ENCODE peak calls at places on chromosomes 16 and 17, in ten cellular contexts. O is Peyer's patch; C is MM.1S; Z is Karpas-422; Y is CD8-positive, alpha-beta T cell; L is Caco-2; A is A549; Q is cardiac muscle cell; J is right atrium auricular region; M is DND-41. G is an unnamed sample.

GRCh38 chr17:48002208-48002919 is 31.5 kb downstream of the CDK5RAP3 start:
- DNase-seq in O (no peak), Y (no peak), C (no peak), Q (no peak), L (no peak), J (no peak), Z (peak; percentile 89), M (no peak), A (peak; percentile 36), G (no peak)

GRCh38 chr17:64993867-64994266 is 62.7 kb downstream of the GNA13 start:
- DNase-seq in Q (no peak), L (no peak), O (no peak), A (no peak), Z (no peak), M (no peak), J (no peak), C (no peak), Y (no peak), G (no peak)

GRCh38 chr16:58393138-58393504 is 850 bp downstream of the GINS3 start:
- DNase-seq in O (no peak), Z (peak; percentile 56), A (peak; percentile 21), Y (no peak), M (peak; percentile 19), C (no peak), L (no peak), J (no peak), Q (no peak), G (no peak)

GRCh38 chr17:82351713-82352488 is 7.1 kb upstream of the TEX19 start:
- DNase-seq in A (peak; percentile 88), Q (peak; percentile 94), M (peak; percentile 87), O (peak; percentile 93), L (peak; percentile 83), C (peak; percentile 93), Y (peak; percentile 82), J (peak; percentile 90), Z (peak; percentile 94), G (peak; percentile 77)

GRCh38 chr17:42289863-42290165 is 1.5 kb downstream of the STAT5A start:
- DNase-seq in J (no peak), A (no peak), Z (no peak), Q (no peak), O (peak; percentile 48), L (no peak), Y (peak; percentile 43), M (no peak), C (no peak), G (peak; percentile 37)

GRCh38 chr17:13869301-13869700 is 200.0 kb upstream of the COX10 start:
- DNase-seq in M (no peak), Y (no peak), A (no peak), L (no peak), Z (no peak), C (no peak), O (no peak), Q (no peak), J (no peak), G (no peak)

GRCh38 chr16:77236063-77236511 is 36.9 kb downstream of the SYCE1L start:
- DNase-seq in M (peak; percentile 85), Z (peak; percentile 95), Q (peak; percentile 93), J (peak; percentile 83), L (peak; percentile 86), O (peak; percentile 93), C (peak; percentile 67), Y (peak; percentile 88), A (peak; percentile 60), G (peak; percentile 83)

GRCh38 chr16:86910821-86911220 is 332.5 kb downstream of the FOXL1 start:
- DNase-seq in Z (no peak), Y (no peak), Q (no peak), O (no peak), L (no peak), C (no peak), A (no peak), J (no peak), M (no peak), G (no peak)

GRCh38 chr17:14815079-14815478 is 450.0 kb downstream of the PMP22 start:
- DNase-seq in Y (no peak), Z (no peak), A (no peak), Q (no peak), C (no peak), M (no peak), J (no peak), O (no peak), L (no peak), G (no peak)

GRCh38 chr16:22220076-22220453 is 14.0 kb downstream of the EEF2K start:
- DNase-seq in L (no peak), C (no peak), O (peak; percentile 69), J (no peak), Z (no peak), M (no peak), Y (no peak), A (no peak), Q (peak; percentile 15), G (no peak)

GRCh38 chr16:13923703-13924298 is 3.8 kb downstream of the ERCC4 start:
- DNase-seq in C (peak; percentile 69), Y (no peak), J (no peak), Z (peak; percentile 85), Q (peak; percentile 55), A (peak; percentile 36), M (no peak), L (no peak), O (no peak), G (peak; percentile 40)

GRCh38 chr16:84058211-84058610 is 15.6 kb upstream of the SLC38A8 start:
- DNase-seq in O (peak; percentile 35), Z (no peak), C (no peak), Y (no peak), M (no peak), L (no peak), A (no peak), Q (no peak), J (no peak), G (no peak)

GRCh38 chr16:46783800-46784199 is 35.7 kb upstream of the MYLK3 start:
- DNase-seq in Y (no peak), C (no peak), L (no peak), Q (no peak), O (no peak), A (no peak), Z (no peak), M (no peak), J (no peak), G (no peak)

GRCh38 chr16:46777804-46778203 is 29.7 kb upstream of the MYLK3 start:
- DNase-seq in Z (no peak), J (no peak), Q (no peak), Y (no peak), L (no peak), M (no peak), O (no peak), A (no peak), C (no peak), G (no peak)

GRCh38 chr16:46787909-46788308 is 39.8 kb upstream of the MYLK3 start:
- DNase-seq in L (no peak), O (no peak), Z (peak; percentile 85), J (no peak), M (no peak), A (no peak), Q (no peak), Y (no peak), C (no peak), G (no peak)

GRCh38 chr16:46785076-46785845 is 37.1 kb upstream of the MYLK3 start:
- DNase-seq in Z (no peak), C (no peak), A (no peak), O (no peak), M (no peak), Y (no peak), J (no peak), L (no peak), Q (peak; percentile 31), G (no peak)

GRCh38 chr16:46782320-46782719 is 34.2 kb upstream of the MYLK3 start:
- DNase-seq in Q (no peak), Y (no peak), M (no peak), L (no peak), A (no peak), Z (no peak), J (no peak), O (no peak), C (no peak), G (no peak)
- H3K9me3 ChIP-seq in Q (no peaks in the 10 kb centered on the region), Y (no peaks in the 10 kb centered on the region), M (peaks cover 7% of the 10 kb centered on the region), L (no peaks in the 10 kb centered on the region), A (no peaks in the 10 kb centered on the region), Z (no peaks in the 10 kb centered on the region), J (no peaks in the 10 kb centered on the region), O (no peaks in the 10 kb centered on the region), C (no peaks in the 10 kb centered on the region), G (no peaks in the 10 kb centered on the region)

DNA sequence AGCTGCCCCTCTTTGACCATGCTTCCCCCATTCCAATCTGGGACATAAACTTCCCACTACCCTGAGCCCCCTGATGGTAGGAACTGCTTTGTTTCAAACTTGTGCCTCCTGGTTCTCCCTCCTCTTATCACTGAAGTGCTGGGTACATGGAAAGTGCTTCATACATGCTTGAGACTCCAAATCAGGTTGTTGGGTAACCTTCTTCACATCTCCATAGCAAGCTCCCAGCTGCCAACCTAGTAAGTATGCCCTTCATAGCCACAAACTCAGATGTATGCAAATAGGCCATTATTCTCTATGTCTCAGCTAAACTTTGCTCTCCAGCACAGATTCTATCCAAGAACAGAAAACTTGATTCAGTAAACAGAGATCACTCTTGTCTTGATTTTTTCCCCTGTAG is 310.6 kb upstream of the IRX3 start:
- DNase-seq in J (no peak), L (no peak), Z (no peak), Y (no peak), O (no peak), Q (no peak), C (no peak), A (no peak), M (no peak), G (no peak)
- H3K9me3 ChIP-seq in J (peaks cover 9% of the 10 kb centered on the region), L (peaks cover 10% of the 10 kb centered on the region), Z (no peaks in the 10 kb centered on the region), Y (no peaks in the 10 kb centered on the region), O (no peaks in the 10 kb centered on the region), Q (no peaks in the 10 kb centered on the region), C (no peaks in the 10 kb centered on the region), A (no peaks in the 10 kb centered on the region), M (peaks cover 2% of the 10 kb centered on the region), G (no peaks in the 10 kb centered on the region)

DNA sequence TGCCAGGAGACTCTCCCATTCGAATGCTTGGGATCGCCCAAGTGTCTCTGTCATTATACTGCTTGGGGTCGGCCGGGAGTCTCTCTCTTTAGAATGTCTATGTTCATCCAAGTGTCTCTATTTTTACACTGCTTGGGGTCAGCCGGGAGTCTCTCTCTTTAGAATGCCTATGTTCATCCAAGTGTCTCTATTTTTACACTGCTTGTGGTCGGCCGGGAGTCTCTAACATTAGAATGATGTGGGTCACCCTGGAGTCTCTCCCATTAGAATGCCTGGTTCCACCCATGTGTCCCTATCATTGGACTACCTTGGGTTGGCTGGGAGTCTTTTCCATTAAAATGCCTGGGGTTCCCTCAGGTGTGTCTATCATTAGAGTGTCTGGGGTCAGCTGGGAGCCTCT is 2230.4 kb downstream of the TP53TG3F start:
- DNase-seq in L (no peak), Q (no peak), M (no peak), O (no peak), C (no peak), Z (no peak), A (no peak), J (no peak), Y (no peak), G (no peak)
- H3K9me3 ChIP-seq in L (no peaks in the 10 kb centered on the region), Q (no peaks in the 10 kb centered on the region), M (peaks cover 55% of the 10 kb centered on the region), O (no peaks in the 10 kb centered on the region), C (no peaks in the 10 kb centered on the region), Z (peaks cover 24% of the 10 kb centered on the region), A (no peaks in the 10 kb centered on the region), J (peaks cover 8% of the 10 kb centered on the region), Y (no peaks in the 10 kb centered on the region), G (no peaks in the 10 kb centered on the region)

DNA sequence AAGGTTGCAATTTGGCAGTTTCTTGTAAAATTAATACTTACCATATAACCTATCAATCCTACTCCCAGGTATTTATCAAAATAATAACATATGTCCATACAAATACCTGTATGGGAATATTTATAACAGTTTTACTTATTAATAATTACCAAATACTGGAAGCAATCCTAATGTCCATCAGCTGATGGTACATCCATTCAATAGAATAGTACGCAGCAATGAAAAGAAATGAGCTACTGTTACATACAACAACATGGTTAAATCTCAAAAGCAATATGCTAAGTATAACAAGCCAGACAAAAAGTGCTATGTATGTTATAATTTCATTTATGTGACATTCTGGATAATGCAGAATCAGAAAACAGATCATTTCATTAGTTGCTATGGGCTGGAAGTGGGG is 1.2 kb downstream of the HYDIN start:
- DNase-seq in M (no peak), J (no peak), Y (no peak), O (no peak), A (no peak), Q (no peak), L (no peak), Z (no peak), C (no peak), G (no peak)
- H3K9me3 ChIP-seq in M (peaks cover 10% of the 10 kb centered on the region), J (peaks cover 44% of the 10 kb centered on the region), Y (peaks cover 4% of the 10 kb centered on the region), O (no peaks in the 10 kb centered on the region), A (peaks cover 12% of the 10 kb centered on the region), Q (peaks cover 4% of the 10 kb centered on the region), L (peaks cover 26% of the 10 kb centered on the region), Z (peaks cover 19% of the 10 kb centered on the region), C (no peaks in the 10 kb centered on the region), G (no peaks in the 10 kb centered on the region)

G was measured in naive thymus-derived CD4-positive, alpha-beta T cell.